ENCODE peak calls at places on chromosomes 12 and 14, in four cellular contexts. Z is GM13976, R is pancreas, A is psoas muscle. F is an unnamed sample.

GRCh38 chr12:92020983-92021664 is 124.5 kb downstream of the BTG1 start:
- DNase-seq in Z (no peak), R (no peak), A (no peak), F (no peak)

GRCh38 chr14:85943187-85943586 is 413.2 kb downstream of the FLRT2 start:
- DNase-seq in Z (no peak), R (no peak), A (no peak), F (no peak)

GRCh38 chr12:115998119-115998633 is 279.3 kb downstream of the MED13L start:
- DNase-seq in Z (peak), R (no peak), A (no peak), F (peak)

GRCh38 chr12:132453361-132454133 is 36.4 kb upstream of the FBRSL1 start:
- DNase-seq in Z (no peak), R (peak), A (no peak), F (no peak)

GRCh38 chr14:65938738-65939137 is 526.2 kb downstream of the FUT8 start:
- DNase-seq in Z (no peak), R (no peak), A (no peak), F (no peak)

GRCh38 chr14:65486856-65487255 is 74.3 kb downstream of the FUT8 start:
- DNase-seq in Z (no peak), R (no peak), A (no peak), F (no peak)

GRCh38 chr14:94771191-94771905 is 1.4 kb upstream of the GSC start:
- DNase-seq in Z (no peak), R (no peak), A (no peak), F (no peak)

GRCh38 chr12:19759229-19759628 is 319.9 kb downstream of the AEBP2 start:
- DNase-seq in Z (no peak), R (no peak), A (no peak), F (no peak)

GRCh38 chr12:103857164-103857563 is 16.1 kb upstream of the NT5DC3 start:
- DNase-seq in Z (no peak), R (no peak), A (no peak), F (no peak)

GRCh38 chr14:102321456-102322101 is 2.0 kb downstream of the ZNF839 start:
- DNase-seq in Z (no peak), R (peak), A (no peak), F (no peak)

GRCh38 chr14:102320033-102320660 is 601 bp downstream of the ZNF839 start:
- DNase-seq in Z (peak), R (peak), A (peak), F (peak)

GRCh38 chr14:102325791-102326345 is 6.3 kb downstream of the ZNF839 start:
- DNase-seq in Z (no peak), R (no peak), A (no peak), F (no peak)

GRCh38 chr14:102320671-102321455 is 1.3 kb downstream of the ZNF839 start:
- DNase-seq in Z (no peak), R (peak), A (no peak), F (no peak)

GRCh38 chr14:102323102-102323501 is 3.6 kb downstream of the ZNF839 start:
- DNase-seq in Z (no peak), R (no peak), A (peak), F (peak)
- TF ChIP-seq CTCF in Z (peak), R (no peak), A (peak), F (peak)

GRCh38 chr12:42027537-42027936 is 117.1 kb downstream of the GXYLT1 start:
- DNase-seq in Z (no peak), R (no peak), A (no peak), F (no peak)

GRCh38 chr12:42031847-42032564 is 112.7 kb downstream of the GXYLT1 start:
- DNase-seq in Z (no peak), R (no peak), A (no peak), F (no peak)

DNA sequence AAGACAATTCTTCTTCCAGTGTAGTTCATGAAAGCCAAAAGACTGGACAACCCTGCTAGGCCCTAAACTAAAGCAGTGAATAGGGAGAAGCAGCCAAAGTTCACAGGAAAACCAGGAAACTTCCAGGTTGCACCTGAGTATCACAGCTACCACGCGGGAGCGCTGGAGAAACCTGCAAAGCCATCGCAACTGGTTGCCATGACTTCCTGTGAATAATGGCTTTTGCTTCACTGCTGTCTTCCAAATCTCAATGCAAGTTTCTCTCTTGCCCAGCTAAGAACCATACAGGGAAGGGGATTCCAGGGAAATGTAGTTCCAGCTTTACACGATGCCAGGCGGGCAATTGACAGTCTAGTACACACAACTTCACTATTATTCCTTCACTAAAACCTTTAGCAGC is 114.1 kb downstream of the GXYLT1 start:
- DNase-seq in Z (no peak), R (no peak), A (no peak), F (no peak)
- TF ChIP-seq CTCF in Z (no peak), R (no peak), A (no peak), F (no peak)

GRCh38 chr12:31362759-31363415 is 36.9 kb upstream of the SINHCAF start:
- DNase-seq in Z (peak), R (no peak), A (no peak), F (peak)
- TF ChIP-seq CTCF in Z (peak), R (no peak), A (no peak), F (peak)

DNA sequence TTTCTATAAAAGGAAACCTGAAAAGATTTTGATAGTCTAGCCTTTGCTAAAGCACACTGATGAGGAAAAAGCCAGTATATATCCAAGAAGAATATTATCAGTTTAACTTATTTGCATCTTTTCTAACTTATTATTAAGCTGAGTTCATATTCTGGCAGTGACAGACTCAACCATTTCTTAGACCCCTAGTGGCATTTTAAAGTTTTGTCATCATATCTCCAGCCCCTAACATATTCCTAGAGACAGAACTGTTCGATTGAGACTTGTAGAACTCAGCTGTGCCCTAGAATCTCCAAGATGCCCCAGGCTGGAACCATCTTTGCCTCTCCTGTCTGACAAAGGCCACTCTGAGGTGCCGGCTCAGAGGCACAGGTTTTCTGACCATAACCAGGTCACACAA is 365.6 kb downstream of the NELL2 start:
- DNase-seq in Z (no peak), R (no peak), A (no peak), F (no peak)
- TF ChIP-seq CTCF in Z (no peak), R (no peak), A (no peak), F (no peak)

GRCh38 chr12:54383041-54383609 is 1.4 kb downstream of the ZNF385A start:
- DNase-seq in Z (no peak), R (no peak), A (no peak), F (no peak)

GRCh38 chr12:54386781-54387467 is 2.4 kb upstream of the ZNF385A start:
- DNase-seq in Z (no peak), R (no peak), A (no peak), F (no peak)

GRCh38 chr12:54385251-54385914 is 850 bp upstream of the ZNF385A start:
- DNase-seq in Z (peak), R (no peak), A (no peak), F (peak)

GRCh38 chr12:54381136-54381535 is 3.4 kb downstream of the ZNF385A start:
- DNase-seq in Z (no peak), R (no peak), A (no peak), F (no peak)

DNA sequence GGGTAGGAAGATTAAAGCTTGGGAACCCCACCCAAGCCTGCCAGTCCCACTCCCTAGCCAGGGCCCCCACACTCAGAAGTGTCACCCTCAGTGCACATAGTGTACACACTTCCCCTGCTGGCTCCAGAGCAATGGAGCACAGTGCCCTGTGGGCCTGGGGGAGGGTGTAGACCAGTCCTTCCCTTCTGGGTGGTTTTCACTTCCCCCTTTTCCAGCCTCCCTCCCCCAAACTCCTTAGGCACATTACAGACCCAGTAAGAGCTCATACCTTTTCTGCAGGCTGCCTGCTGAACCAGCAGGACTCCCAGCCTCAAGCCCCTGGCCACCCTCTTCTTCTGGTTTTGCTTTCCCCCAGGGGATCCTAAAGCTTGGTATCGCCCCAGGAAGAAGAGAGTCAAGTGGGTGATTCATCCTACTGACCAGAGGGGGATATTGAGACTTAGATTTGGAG is at the start of gene ZNF385A:
- DNase-seq in Z (no peak), R (no peak), A (no peak), F (peak)
- TF ChIP-seq CTCF in Z (no peak), R (no peak), A (no peak), F (no peak)

DNA sequence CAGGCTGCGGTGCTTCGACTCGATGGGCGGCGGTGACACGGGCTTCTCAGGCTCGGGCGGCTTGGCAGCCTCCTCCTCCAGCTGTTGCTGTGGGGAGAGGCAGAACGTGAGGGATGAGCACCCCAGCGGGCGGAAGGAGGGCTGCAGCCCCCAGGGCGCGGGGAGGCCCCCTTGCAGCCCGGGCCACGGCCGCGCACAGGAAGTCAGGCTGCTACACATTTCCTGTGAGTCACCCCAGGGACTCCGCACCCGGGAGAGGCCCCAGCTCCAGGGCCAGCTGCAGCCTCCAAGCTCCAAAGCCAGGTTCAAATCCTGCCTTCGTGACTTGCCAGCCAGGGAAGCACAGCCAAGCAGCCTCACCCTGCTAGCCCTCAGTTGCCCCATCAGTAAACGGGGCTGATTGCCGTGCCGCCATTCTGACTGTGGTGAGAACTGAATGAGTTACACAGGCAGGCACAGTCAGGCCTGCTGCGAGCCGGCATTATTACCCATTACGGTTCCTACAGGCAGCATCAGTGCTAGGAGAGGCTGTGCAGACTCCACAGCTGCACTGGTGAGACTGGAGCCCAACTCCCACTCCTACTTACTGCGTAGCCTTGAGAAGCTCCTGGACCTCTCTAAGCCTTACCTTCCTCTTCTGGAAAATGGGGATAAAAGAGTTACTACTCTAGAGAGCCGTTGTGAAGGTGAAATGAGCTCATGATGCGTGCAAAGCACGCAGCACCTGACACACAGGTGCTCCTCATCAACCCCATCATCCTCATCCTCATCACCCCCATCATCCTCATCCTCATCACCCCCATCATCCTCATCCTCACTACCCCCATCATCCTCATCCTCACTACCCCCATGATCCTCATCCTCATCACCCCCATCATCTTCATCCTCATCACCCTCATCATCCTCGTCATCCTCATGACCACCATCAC is 100.9 kb downstream of the NCOR2 start:
- DNase-seq in Z (peak), R (peak), A (peak), F (peak)
- TF ChIP-seq CTCF in Z (peak), R (no peak), A (no peak), F (peak)

DNA sequence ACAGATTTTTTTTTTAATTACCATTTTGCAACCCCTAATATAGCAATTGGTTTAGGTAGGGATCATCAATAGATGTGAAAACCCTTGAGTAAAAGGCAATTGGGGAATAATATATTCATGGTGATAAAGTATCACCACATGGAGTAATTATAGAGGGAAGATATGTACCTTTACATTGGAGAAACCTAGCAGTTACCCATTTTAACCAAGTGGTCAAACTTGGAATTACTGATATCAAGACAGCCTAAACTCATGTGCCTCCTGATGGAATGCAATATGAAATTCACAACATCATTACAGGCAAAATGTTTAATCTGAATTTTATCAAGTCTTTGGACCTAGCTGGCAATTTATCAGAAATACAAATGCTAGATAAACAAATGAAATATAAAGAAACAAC is 6.7 kb upstream of the SLC10A1 start:
- DNase-seq in Z (no peak), R (no peak), A (no peak), F (no peak)
- TF ChIP-seq CTCF in Z (no peak), R (no peak), A (no peak), F (peak)

F was measured in GM12865.